ENCODE peak calls at places on chromosome 14, in nine cellular contexts. R, K, G, B, M, A, H, P and O are unnamed samples.

GRCh38 chr14:21902561-21903199 is 229.1 kb upstream of the OR4E1 start:
- DNase-seq in R (no peak), K (no peak), G (no peak), B (no peak), M (no peak), A (no peak), H (no peak), P (no peak), O (no peak)

GRCh38 chr14:74566174-74567125 is 45.6 kb downstream of the LTBP2 start:
- DNase-seq in R (no peak), K (no peak), G (no peak), B (no peak), M (peak; percentile 29), A (no peak), H (no peak), P (no peak), O (no peak)

GRCh38 chr14:91159906-91160305 is 46.0 kb downstream of the DGLUCY start:
- DNase-seq in R (no peak), K (no peak), G (no peak), B (no peak), M (no peak), A (no peak), H (no peak), P (no peak), O (no peak)

GRCh38 chr14:31420013-31420318 is 384 bp downstream of the HEATR5A start:
- DNase-seq in R (no peak), K (no peak), G (no peak), B (peak; percentile 33), M (no peak), A (peak; percentile 68), H (no peak), P (peak; percentile 65), O (no peak)

GRCh38 chr14:24298892-24299254 is 707 bp downstream of the DHRS1 start:
- DNase-seq in R (peak; percentile 52), K (peak; percentile 23), G (peak; percentile 31), B (no peak), M (peak; percentile 35), A (no peak), H (peak; percentile 27), P (no peak), O (peak; percentile 39)

GRCh38 chr14:22226381-22226780 is 362.6 kb downstream of the DAD1 start:
- DNase-seq in R (peak; percentile 53), K (no peak), G (no peak), B (no peak), M (no peak), A (no peak), H (no peak), P (no peak), O (no peak)

GRCh38 chr14:91417983-91418386 is 365 bp upstream of the CCDC88C start:
- DNase-seq in R (no peak), K (no peak), G (no peak), B (no peak), M (no peak), A (peak; percentile 35), H (peak; percentile 22), P (peak; percentile 42), O (no peak)

GRCh38 chr14:57865066-57865449 is 834 bp downstream of the SLC35F4 start:
- DNase-seq in R (no peak), K (no peak), G (no peak), B (no peak), M (no peak), A (no peak), H (no peak), P (no peak), O (no peak)

GRCh38 chr14:64549805-64550538 is at the start of gene PPP1R36:
- DNase-seq in R (no peak), K (no peak), G (no peak), B (no peak), M (no peak), A (no peak), H (no peak), P (peak; percentile 41), O (no peak)

GRCh38 chr14:22213110-22213509 is 375.9 kb downstream of the DAD1 start:
- DNase-seq in R (no peak), K (no peak), G (no peak), B (no peak), M (no peak), A (no peak), H (peak; percentile 18), P (no peak), O (peak; percentile 13)

GRCh38 chr14:91872011-91872476 is 4.7 kb upstream of the TC2N start:
- DNase-seq in R (no peak), K (no peak), G (no peak), B (peak; percentile 82), M (peak; percentile 48), A (no peak), H (no peak), P (no peak), O (peak; percentile 49)

GRCh38 chr14:57502581-57503254 is 9.1 kb upstream of the CCDC198 start:
- DNase-seq in R (no peak), K (no peak), G (no peak), B (no peak), M (peak; percentile 35), A (peak; percentile 42), H (peak; percentile 41), P (peak; percentile 9), O (peak; percentile 16)

DNA sequence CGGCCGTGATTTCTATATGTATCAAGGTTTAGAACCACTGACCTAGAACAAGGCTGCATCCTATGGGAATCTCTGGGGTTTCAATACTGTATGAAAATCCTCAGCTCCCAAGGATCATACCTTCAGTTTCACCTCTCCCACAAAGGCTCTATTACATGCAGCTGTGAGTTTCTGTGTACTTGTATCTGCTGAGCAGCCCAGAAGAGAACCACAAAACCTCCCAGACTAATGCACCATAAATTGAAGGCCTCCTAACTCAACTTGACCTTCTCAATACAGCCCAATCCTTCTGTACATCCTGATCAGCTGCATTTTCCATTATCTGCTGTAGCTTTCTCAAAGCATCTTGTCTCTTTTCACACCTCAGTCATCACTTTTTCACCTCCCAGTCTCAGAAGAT is 5.4 kb upstream of the KCNH5 start:
- DNase-seq in R (no peak), K (no peak), G (no peak), B (no peak), M (no peak), A (no peak), H (no peak), P (no peak), O (no peak)
- H3K4me3 ChIP-seq in R (no peak overlapping the region), K (no peak overlapping the region), G (no peak overlapping the region), B (no peak overlapping the region), M (no peak overlapping the region), A (no peak overlapping the region), H (no peak overlapping the region), P (no peak overlapping the region), O (no peak overlapping the region)

DNA sequence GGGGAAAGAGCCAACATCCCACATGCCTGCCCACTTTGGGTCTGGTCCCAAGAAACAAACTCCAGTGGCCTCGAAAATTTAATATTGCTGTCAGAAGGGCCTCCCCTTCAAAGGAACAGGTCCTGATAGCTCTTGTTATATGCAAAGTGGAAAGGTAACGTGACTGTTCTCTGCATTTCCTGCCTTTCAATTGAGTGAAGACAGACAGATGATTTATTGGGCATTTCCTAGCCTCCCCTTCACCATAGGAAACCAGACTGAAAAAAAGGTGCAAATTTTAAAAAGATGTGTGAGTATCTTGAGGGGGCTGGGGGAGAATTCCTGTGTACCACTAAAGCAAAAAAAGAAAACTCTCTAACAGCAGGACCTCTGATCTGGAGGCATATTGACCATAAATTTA is 235.2 kb downstream of the ZFP36L1 start:
- DNase-seq in R (no peak), K (no peak), G (no peak), B (no peak), M (no peak), A (no peak), H (no peak), P (no peak), O (no peak)
- H3K4me3 ChIP-seq in R (no peak overlapping the region), K (no peak overlapping the region), G (no peak overlapping the region), B (no peak overlapping the region), M (no peak overlapping the region), A (no peak overlapping the region), H (no peak overlapping the region), P (no peak overlapping the region), O (no peak overlapping the region)

GRCh38 chr14:26595922-26596721 is 1.7 kb downstream of the NOVA1 start:
- DNase-seq in R (no peak), K (no peak), G (no peak), B (no peak), M (peak; percentile 31), A (no peak), H (peak; percentile 10), P (no peak), O (peak; percentile 39)

GRCh38 chr14:26596722-26597030 is 1.2 kb downstream of the NOVA1 start:
- DNase-seq in R (no peak), K (no peak), G (no peak), B (peak; percentile 21), M (peak; percentile 36), A (peak; percentile 32), H (peak; percentile 20), P (no peak), O (peak; percentile 40)

GRCh38 chr14:26598081-26598671 is 343 bp upstream of the NOVA1 start:
- DNase-seq in R (peak; percentile 21), K (peak; percentile 50), G (peak; percentile 16), B (peak; percentile 84), M (peak; percentile 98), A (peak; percentile 90), H (peak; percentile 97), P (peak; percentile 80), O (peak; percentile 98)

GRCh38 chr14:26598672-26599131 is 869 bp upstream of the NOVA1 start:
- DNase-seq in R (no peak), K (no peak), G (no peak), B (no peak), M (peak; percentile 37), A (no peak), H (no peak), P (no peak), O (peak; percentile 45)

GRCh38 chr14:26597136-26598080 is at the start of gene NOVA1:
- DNase-seq in R (peak; percentile 1), K (no peak), G (no peak), B (peak; percentile 25), M (peak; percentile 33), A (peak; percentile 59), H (peak; percentile 21), P (peak; percentile 20), O (peak; percentile 39)
- H3K4me3 ChIP-seq in R (peak within 1 kb of the TSS; percentile 69), K (peak within 1 kb of the TSS; percentile 72), G (peak within 1 kb of the TSS; percentile 74), B (peak within 1 kb of the TSS; percentile 67), M (peak within 1 kb of the TSS; percentile 69), A (peak within 1 kb of the TSS; percentile 76), H (peak within 1 kb of the TSS; percentile 97), P (peak within 1 kb of the TSS; percentile 67), O (peak within 1 kb of the TSS; percentile 77)

DNA sequence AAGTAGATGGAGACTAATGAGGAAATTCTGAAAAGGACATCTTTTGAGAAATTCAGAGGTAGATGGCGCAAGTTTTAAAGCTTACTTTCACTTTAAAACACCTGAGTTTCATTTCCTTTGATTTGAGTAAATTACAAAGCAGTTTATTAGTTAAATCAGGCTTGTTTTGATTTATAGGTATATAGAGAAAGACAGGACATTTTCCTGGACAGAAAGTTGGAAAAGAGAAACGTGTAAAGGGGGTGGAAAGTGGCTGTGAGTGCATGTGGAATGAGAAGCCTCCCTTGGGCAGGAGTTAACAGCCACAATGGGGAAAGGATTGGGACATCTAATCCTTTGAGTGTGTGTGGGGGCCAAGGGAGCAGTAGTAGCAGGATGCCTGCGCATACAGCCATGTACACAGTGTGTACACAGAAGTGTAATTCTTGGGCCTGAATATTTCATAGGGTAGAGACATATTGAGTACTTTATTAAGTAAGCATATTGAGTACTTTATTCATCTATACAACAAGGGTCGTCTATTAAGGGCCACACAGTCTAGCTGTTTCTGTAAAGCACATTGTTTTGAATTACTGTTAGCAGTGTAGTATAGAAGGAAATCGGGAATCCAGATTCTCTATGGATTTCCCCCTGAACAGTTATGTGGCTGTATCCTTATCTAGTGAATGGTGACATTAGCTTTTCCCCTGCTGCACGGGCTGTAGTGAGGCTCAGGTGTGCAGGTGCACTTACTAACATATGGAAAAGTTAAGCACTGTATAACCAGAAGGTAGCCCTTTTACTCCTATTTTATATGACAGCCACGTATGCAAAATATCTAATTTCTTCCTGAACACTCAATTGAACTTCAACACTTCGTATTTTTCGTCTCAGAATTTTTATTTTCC is 19.1 kb downstream of the MARK3 start:
- DNase-seq in R (no peak), K (no peak), G (no peak), B (no peak), M (peak; percentile 63), A (no peak), H (peak; percentile 66), P (no peak), O (peak; percentile 55)
- H3K4me3 ChIP-seq in R (no peak overlapping the region), K (no peak overlapping the region), G (no peak overlapping the region), B (no peak overlapping the region), M (peak overlapping the region; percentile 2), A (no peak overlapping the region), H (no peak overlapping the region), P (peak overlapping the region; percentile 17), O (peak overlapping the region; percentile 2)